ENCODE peak calls at places on chromosome 10, in seven cellular contexts. T is aorta, C is left lung, D is stomach, Z is heart right ventricle, V is MM.1S, A is transverse colon. R is an unnamed sample. For H3K4me1, the result is how much of the 10 kb centered on the place peaks cover.

GRCh38 chr10:24727811-24728210 is 4.1 kb upstream of the ARHGAP21 start:
- DNase-seq in T (no peak), C (no peak), D (no peak), Z (no peak), V (no peak), A (no peak), R (no peak)

GRCh38 chr10:129968937-129969527 is 5.0 kb upstream of the EBF3 start:
- DNase-seq in T (peak), C (no peak), D (no peak), Z (no peak), V (no peak), A (no peak), R (no peak)

GRCh38 chr10:98446121-98446655 is 547 bp downstream of the HPS1 start:
- DNase-seq in T (no peak), C (peak), D (peak), Z (no peak), V (peak), A (peak), R (peak)

GRCh38 chr10:123890246-123890645 is 1.4 kb downstream of the CPXM2 start:
- DNase-seq in T (no peak), C (no peak), D (no peak), Z (no peak), V (no peak), A (no peak), R (no peak)

GRCh38 chr10:91220954-91221696 is 662 bp downstream of the PCGF5 start:
- DNase-seq in T (peak), C (peak), D (peak), Z (peak), V (peak), A (peak), R (no peak)

GRCh38 chr10:3782456-3783312 is 2.3 kb downstream of the KLF6 start:
- DNase-seq in T (peak), C (peak), D (peak), Z (peak), V (peak), A (peak), R (no peak)

GRCh38 chr10:17038627-17039026 is 91.0 kb downstream of the CUBN start:
- DNase-seq in T (no peak), C (peak), D (no peak), Z (peak), V (no peak), A (peak), R (no peak)

GRCh38 chr10:909831-910230 is 21.7 kb downstream of the LARP4B start:
- DNase-seq in T (no peak), C (no peak), D (no peak), Z (peak), V (no peak), A (no peak), R (no peak)

GRCh38 chr10:129853236-129853946 is 110.7 kb downstream of the EBF3 start:
- DNase-seq in T (no peak), C (no peak), D (no peak), Z (no peak), V (no peak), A (no peak), R (no peak)

GRCh38 chr10:86071758-86072157 is 294.8 kb downstream of the GRID1 start:
- DNase-seq in T (no peak), C (no peak), D (peak), Z (no peak), V (no peak), A (no peak), R (no peak)

GRCh38 chr10:58638406-58638805 is 125.7 kb downstream of the BICC1 start:
- DNase-seq in T (no peak), C (no peak), D (no peak), Z (no peak), V (no peak), A (no peak), R (no peak)

GRCh38 chr10:46079831-46080585 is 33.9 kb upstream of the MSMB start:
- DNase-seq in T (no peak), C (no peak), D (no peak), Z (no peak), V (no peak), A (no peak), R (no peak)

GRCh38 chr10:10872706-10873276 is 144.9 kb upstream of the CELF2 start:
- DNase-seq in T (no peak), C (no peak), D (no peak), Z (no peak), V (no peak), A (no peak), R (no peak)

GRCh38 chr10:60572511-60573194 is 183.0 kb upstream of the ANK3 start:
- DNase-seq in T (no peak), C (no peak), D (peak), Z (peak), V (peak), A (peak), R (no peak)

GRCh38 chr10:78053201-78053868 is 19.7 kb downstream of the RPS24 start:
- DNase-seq in T (peak), C (no peak), D (no peak), Z (no peak), V (no peak), A (no peak), R (no peak)

GRCh38 chr10:124849111-124849773 is 47.6 kb downstream of the ABRAXAS2 start:
- DNase-seq in T (no peak), C (no peak), D (no peak), Z (no peak), V (no peak), A (no peak), R (no peak)

GRCh38 chr10:128318868-128319267 is 192.6 kb upstream of the MKI67 start:
- DNase-seq in T (no peak), C (no peak), D (no peak), Z (no peak), V (no peak), A (no peak), R (no peak)

GRCh38 chr10:74760042-74760979 is 66.1 kb upstream of the KAT6B start:
- DNase-seq in T (no peak), C (no peak), D (no peak), Z (no peak), V (no peak), A (no peak), R (no peak)

GRCh38 chr10:5596611-5597341 is 69.6 kb downstream of the ASB13 start:
- DNase-seq in T (peak), C (no peak), D (no peak), Z (no peak), V (no peak), A (no peak), R (no peak)

GRCh38 chr10:100986952-100987684 is at the start of the genes MRPL43 and TWNK:
- DNase-seq in T (peak), C (peak), D (peak), Z (peak), V (peak), A (peak), R (peak)

GRCh38 chr10:60957667-60958221 is 13.8 kb upstream of the RHOBTB1 start:
- DNase-seq in T (no peak), C (no peak), D (no peak), Z (no peak), V (no peak), A (no peak), R (no peak)

GRCh38 chr10:5582736-5583135 is 58.0 kb downstream of the CALML3 start:
- DNase-seq in T (peak), C (no peak), D (no peak), Z (no peak), V (no peak), A (no peak), R (peak)

GRCh38 chr10:13349776-13350274 is 1.7 kb upstream of the SEPHS1 start:
- DNase-seq in T (peak), C (peak), D (peak), Z (peak), V (no peak), A (peak), R (peak)

GRCh38 chr10:101781984-101782810 is 1.0 kb downstream of the NPM3 start:
- DNase-seq in T (peak), C (no peak), D (peak), Z (no peak), V (no peak), A (no peak), R (peak)

GRCh38 chr10:101450277-101451080 is 96.5 kb downstream of the BTRC start:
- DNase-seq in T (no peak), C (no peak), D (no peak), Z (no peak), V (no peak), A (no peak), R (no peak)

GRCh38 chr10:3783313-3783689 is 1.7 kb downstream of the KLF6 start:
- DNase-seq in T (peak), C (peak), D (peak), Z (peak), V (peak), A (peak), R (no peak)

GRCh38 chr10:52280051-52280450 is 34.0 kb upstream of the DKK1 start:
- DNase-seq in T (no peak), C (no peak), D (no peak), Z (no peak), V (no peak), A (no peak), R (no peak)

GRCh38 chr10:102243304-102243703 is 2.0 kb upstream of the PITX3 start:
- DNase-seq in T (no peak), C (no peak), D (no peak), Z (no peak), V (no peak), A (no peak), R (no peak)

GRCh38 chr10:75210193-75211006 is at the start of gene VDAC2:
- DNase-seq in T (peak), C (peak), D (peak), Z (peak), V (peak), A (peak), R (peak)

GRCh38 chr10:18666810-18667209 is 7.6 kb downstream of the ARL5B start:
- DNase-seq in T (no peak), C (no peak), D (no peak), Z (no peak), V (no peak), A (no peak), R (no peak)

GRCh38 chr10:43136995-43137700 is 1.1 kb upstream of the CSGALNACT2 start:
- DNase-seq in T (no peak), C (no peak), D (no peak), Z (no peak), V (no peak), A (no peak), R (no peak)

GRCh38 chr10:63503395-63503794 is 17.8 kb upstream of the REEP3 start:
- DNase-seq in T (no peak), C (no peak), D (no peak), Z (no peak), V (no peak), A (no peak), R (no peak)

DNA sequence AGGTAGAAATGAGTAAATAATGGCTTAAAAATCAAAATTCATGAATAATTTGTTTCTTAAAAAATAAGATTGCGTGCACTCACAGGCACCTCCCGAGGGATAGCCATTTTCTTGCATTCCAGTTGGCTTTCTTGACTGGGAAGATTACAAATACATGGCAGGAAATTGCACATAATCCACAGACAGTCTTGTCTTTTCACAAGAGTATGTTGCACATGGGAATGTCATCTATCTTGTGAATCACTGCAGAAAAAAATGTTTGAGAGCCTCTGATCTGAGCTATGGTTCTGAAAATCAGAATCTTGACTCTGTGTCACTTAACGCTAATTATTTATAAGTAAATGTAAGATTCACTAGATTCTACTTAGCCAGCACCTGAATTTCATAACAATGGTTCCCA is 74.1 kb upstream of the PRKG1 start:
- DNase-seq in T (no peak), C (no peak), D (no peak), Z (no peak), V (no peak), A (no peak), R (no peak)
- H3K4me1 ChIP-seq in T (under half), C (under half), D (under half), Z (under half), V (under half), A (under half), R (under half)

GRCh38 chr10:114058297-114058696 is 14.6 kb downstream of the ADRB1 start:
- DNase-seq in T (no peak), C (no peak), D (peak), Z (no peak), V (no peak), A (no peak), R (no peak)

GRCh38 chr10:114057845-114058244 is 14.2 kb downstream of the ADRB1 start:
- DNase-seq in T (no peak), C (no peak), D (no peak), Z (no peak), V (no peak), A (no peak), R (no peak)

GRCh38 chr10:114052255-114052654 is 8.6 kb downstream of the ADRB1 start:
- DNase-seq in T (no peak), C (no peak), D (no peak), Z (no peak), V (no peak), A (no peak), R (no peak)

GRCh38 chr10:114051714-114052113 is 8.0 kb downstream of the ADRB1 start:
- DNase-seq in T (no peak), C (no peak), D (no peak), Z (no peak), V (no peak), A (no peak), R (no peak)

DNA sequence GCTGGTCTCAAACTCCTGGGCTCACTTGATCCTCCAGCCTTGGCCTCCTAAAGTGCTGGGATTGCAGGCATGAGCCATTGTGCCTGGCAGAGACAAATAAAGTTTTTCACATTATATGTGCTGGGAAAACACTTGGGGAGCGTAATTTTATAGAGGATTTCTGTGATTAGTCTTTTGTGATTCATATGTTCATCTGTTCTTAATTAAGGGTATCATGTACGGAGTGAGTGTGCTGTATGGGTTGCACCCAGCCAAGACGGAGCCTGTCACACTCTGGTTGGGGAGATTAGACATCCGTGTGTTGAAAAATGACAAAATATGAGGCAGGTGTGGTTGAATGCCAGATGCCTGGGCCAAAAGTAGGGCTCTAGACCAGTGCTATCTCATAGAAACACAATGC is 10.3 kb downstream of the ADRB1 start:
- DNase-seq in T (no peak), C (no peak), D (no peak), Z (no peak), V (no peak), A (no peak), R (no peak)
- H3K27ac ChIP-seq in T (no peak), C (no peak), D (no peak), Z (no peak), V (no peak), A (no peak), R (no peak)

GRCh38 chr10:26446258-26446657 is 8.1 kb downstream of the APBB1IP start:
- DNase-seq in T (no peak), C (no peak), D (no peak), Z (no peak), V (no peak), A (no peak), R (no peak)

GRCh38 chr10:26448706-26449435 is 10.7 kb downstream of the APBB1IP start:
- DNase-seq in T (no peak), C (no peak), D (no peak), Z (no peak), V (peak), A (peak), R (no peak)

GRCh38 chr10:26451903-26452302 is 13.8 kb downstream of the APBB1IP start:
- DNase-seq in T (no peak), C (no peak), D (no peak), Z (no peak), V (no peak), A (no peak), R (no peak)

GRCh38 chr10:26448292-26448691 is 10.2 kb downstream of the APBB1IP start:
- DNase-seq in T (no peak), C (no peak), D (no peak), Z (no peak), V (no peak), A (no peak), R (no peak)

GRCh38 chr10:26449726-26450125 is 11.6 kb downstream of the APBB1IP start:
- DNase-seq in T (no peak), C (no peak), D (no peak), Z (no peak), V (no peak), A (no peak), R (no peak)
- H3K4me1 ChIP-seq in T (under half), C (under half), D (under half), Z (half or more), V (under half), A (under half), R (under half)

GRCh38 chr10:79273603-79274002 is 73.7 kb upstream of the PPIF start:
- DNase-seq in T (no peak), C (no peak), D (no peak), Z (peak), V (no peak), A (no peak), R (no peak)
- H3K27ac ChIP-seq in T (no peak), C (no peak), D (peak), Z (peak), V (no peak), A (peak), R (peak)

R was measured in upper lobe of right lung.